ENCODE peak calls at places on chromosomes 2 and 18, in nine cellular contexts. B is CD4-positive, alpha-beta T cell; W is body of pancreas; I is WTC11; L is transverse colon; S is left ventricle myocardium inferior; P is astrocyte of the spinal cord; D is bronchial epithelial cell; T is CD8-positive, alpha-beta T cell. E is an unnamed sample.

GRCh38 chr2:138713069-138713496 is 67.1 kb downstream of the NXPH2 start:
- DNase-seq in T (no peak), B (no peak), S (no peak), W (no peak), D (no peak), I (no peak), P (no peak), L (no peak), E (no peak)

GRCh38 chr2:43818761-43819160 is 19.9 kb downstream of the ABCG5 start:
- DNase-seq in L (peak; percentile 77), D (peak; percentile 40), W (peak; percentile 53), T (no peak), I (no peak), P (peak; percentile 34), B (no peak), S (no peak), E (no peak)

GRCh38 chr18:55850904-55851303 is 262.9 kb upstream of the TCF4 start:
- DNase-seq in W (no peak), D (no peak), T (no peak), S (no peak), B (no peak), I (no peak), L (no peak), P (no peak), E (no peak)

GRCh38 chr2:104863229-104863584 is 9.3 kb downstream of the POU3F3 start:
- DNase-seq in B (no peak), W (no peak), T (no peak), L (no peak), S (no peak), P (peak; percentile 16), D (no peak), I (no peak), E (no peak)

GRCh38 chr2:3184167-3184566 is 193.5 kb downstream of the EIPR1 start:
- DNase-seq in I (no peak), L (no peak), P (no peak), S (no peak), W (no peak), B (no peak), T (no peak), D (no peak), E (no peak)

GRCh38 chr2:133977385-133977784 is 276.5 kb upstream of the MGAT5 start:
- DNase-seq in I (no peak), T (no peak), D (no peak), W (no peak), L (no peak), S (no peak), B (no peak), P (no peak), E (no peak)

GRCh38 chr2:5007596-5007995 is 684.6 kb upstream of the SOX11 start:
- DNase-seq in D (no peak), W (no peak), L (no peak), S (no peak), T (no peak), B (no peak), I (no peak), P (no peak), E (no peak)

GRCh38 chr2:229335877-229336346 is 64.8 kb upstream of the PID1 start:
- DNase-seq in I (peak; percentile 11), S (no peak), T (no peak), D (no peak), B (no peak), P (no peak), W (no peak), L (no peak), E (no peak)

GRCh38 chr2:121095257-121096080 is 189.5 kb downstream of the TFCP2L1 start:
- DNase-seq in S (peak; percentile 62), P (peak; percentile 64), L (peak; percentile 78), T (no peak), W (peak; percentile 82), B (no peak), I (peak; percentile 79), D (peak; percentile 59), E (peak; percentile 70)

GRCh38 chr18:52499018-52499417 is 159.0 kb downstream of the DCC start:
- DNase-seq in D (no peak), W (no peak), P (no peak), I (no peak), T (no peak), B (no peak), L (no peak), S (no peak), E (no peak)

GRCh38 chr2:67453365-67453764 is 56.2 kb downstream of the ETAA1 start:
- DNase-seq in L (no peak), W (no peak), B (no peak), D (peak; percentile 80), S (no peak), T (no peak), I (no peak), P (peak; percentile 30), E (no peak)

GRCh38 chr18:11308499-11308898 is 159.1 kb upstream of the PIEZO2 start:
- DNase-seq in L (no peak), I (no peak), W (no peak), B (no peak), P (peak; percentile 32), T (no peak), S (no peak), D (no peak), E (no peak)

GRCh38 chr2:208360259-208361076 is 46.1 kb upstream of the PTH2R start:
- DNase-seq in I (no peak), T (no peak), D (no peak), W (no peak), S (no peak), B (no peak), P (no peak), L (no peak), E (no peak)

DNA sequence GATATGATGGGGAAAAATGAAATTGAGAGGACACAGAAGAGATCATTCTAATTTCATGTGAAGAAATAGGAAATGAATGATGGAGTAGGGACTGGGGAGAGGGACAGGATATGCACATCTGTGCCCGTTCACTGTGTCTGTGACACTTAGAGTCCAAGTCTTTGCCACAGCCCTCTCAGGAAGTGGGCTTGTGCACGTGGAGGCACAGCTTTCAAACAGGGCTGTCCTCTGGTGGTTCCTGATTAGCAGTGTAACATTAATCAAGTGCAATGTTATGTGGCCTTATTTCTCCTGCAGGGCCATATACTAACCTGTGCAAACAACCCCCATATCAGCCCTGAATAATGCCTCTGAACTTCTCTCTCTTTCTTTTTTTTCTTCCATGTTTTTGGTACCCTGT is 312.2 kb upstream of the FAM98A start:
- DNase-seq in L (no peak), D (no peak), B (no peak), I (no peak), W (no peak), T (no peak), P (no peak), S (no peak), E (no peak)
- TF ChIP-seq CTCF in L (no peak), D (no peak), B (no peak), I (no peak), W (no peak), T (no peak), P (no peak), S (no peak), E (no peak)

GRCh38 chr2:237351796-237352195 is 62.2 kb downstream of the COL6A3 start:
- DNase-seq in P (no peak), D (no peak), T (no peak), I (no peak), B (no peak), S (no peak), L (no peak), W (no peak), E (no peak)

GRCh38 chr2:237355726-237356125 is 58.2 kb downstream of the COL6A3 start:
- DNase-seq in T (no peak), P (no peak), D (no peak), B (no peak), I (no peak), S (no peak), W (no peak), L (no peak), E (no peak)

GRCh38 chr2:237353207-237353606 is 60.8 kb downstream of the COL6A3 start:
- DNase-seq in L (no peak), W (no peak), I (peak; percentile 51), S (no peak), P (no peak), T (no peak), B (no peak), D (no peak), E (no peak)

GRCh38 chr2:237352279-237352845 is 61.6 kb downstream of the COL6A3 start:
- DNase-seq in D (no peak), S (no peak), T (no peak), P (no peak), W (no peak), I (no peak), L (no peak), B (no peak), E (no peak)

GRCh38 chr2:237354930-237355329 is 59.0 kb downstream of the COL6A3 start:
- DNase-seq in L (no peak), P (peak; percentile 83), W (no peak), S (no peak), T (no peak), I (no peak), B (no peak), D (peak; percentile 62), E (no peak)
- TF ChIP-seq CTCF in L (no peak), P (peak; percentile 4), W (no peak), S (no peak), T (no peak), I (no peak), B (no peak), D (no peak), E (no peak)

DNA sequence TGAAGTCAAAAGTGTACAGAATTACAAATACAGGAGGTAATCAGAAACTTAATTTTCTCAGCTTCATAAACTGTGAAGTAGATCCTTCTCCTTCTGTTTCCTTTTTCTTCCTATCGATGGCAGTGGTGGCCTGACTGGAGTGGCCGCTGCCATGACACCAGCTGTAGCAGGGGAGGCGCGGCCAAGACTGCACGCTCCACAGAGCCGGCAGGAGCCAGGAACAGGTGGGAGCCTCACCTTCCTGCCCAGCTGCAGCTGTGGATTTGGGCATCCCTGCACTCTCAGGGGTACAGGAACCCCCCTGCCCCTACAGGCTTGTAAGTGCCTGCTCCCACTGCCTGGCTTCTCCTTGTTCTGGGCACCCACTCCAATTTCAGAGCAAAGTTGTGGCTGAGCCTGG is 76.1 kb downstream of the EPB41L3 start:
- DNase-seq in I (no peak), T (no peak), B (no peak), P (no peak), S (no peak), L (no peak), W (no peak), D (no peak), E (no peak)
- TF ChIP-seq CTCF in I (no peak), T (no peak), B (no peak), P (no peak), S (no peak), L (no peak), W (no peak), D (no peak), E (no peak)

DNA sequence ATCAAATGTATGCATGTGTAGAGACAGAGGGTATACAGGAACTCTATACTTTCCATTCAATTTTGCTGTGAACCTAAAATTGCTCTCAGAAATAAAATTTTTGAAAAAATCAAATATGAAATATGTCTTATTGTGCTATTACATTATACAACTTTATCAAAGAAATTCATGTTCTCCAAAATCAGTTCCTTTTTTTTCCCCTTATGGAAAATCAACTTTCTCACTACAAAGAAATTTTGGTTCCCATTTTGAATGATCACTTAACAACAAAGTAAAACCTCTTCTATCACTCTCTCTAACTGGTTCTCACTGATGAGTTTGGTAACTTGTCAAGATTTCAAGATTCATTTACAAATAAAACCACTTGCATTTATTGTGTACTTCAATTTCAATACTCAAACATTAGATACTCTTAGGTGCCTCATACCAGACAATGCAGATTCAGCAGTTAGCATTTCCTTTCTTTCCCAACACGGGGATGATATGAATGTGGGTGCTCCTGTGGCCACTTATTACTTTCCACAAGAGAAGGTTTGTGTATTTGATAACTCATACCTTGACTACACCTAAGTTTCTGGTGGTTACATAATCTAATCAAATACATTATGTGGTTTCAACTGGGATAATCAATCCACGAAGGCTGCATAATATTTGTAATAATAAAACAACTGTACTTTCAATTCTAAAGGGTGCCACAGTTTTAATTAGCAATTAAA is 6.4 kb downstream of the PSME4 start:
- DNase-seq in W (no peak), P (no peak), I (no peak), D (peak; percentile 80), T (no peak), S (no peak), B (no peak), L (no peak), E (no peak)
- TF ChIP-seq CTCF in W (no peak), P (no peak), I (no peak), D (no peak), T (no peak), S (no peak), B (no peak), L (no peak), E (no peak)